ENCODE peak calls at places on chromosomes 5 and 9, in four cellular contexts. T is ELR, U is hippocampal formation, V is SK-N-SH. C is an unnamed sample.

GRCh38 chr5:97096096-97096648 is 46.2 kb downstream of the LIX1 start:
- DNase-seq in T (no peak), U (peak; percentile 8), V (no peak), C (no peak)

GRCh38 chr5:102036927-102037326 is 259.2 kb downstream of the SLCO4C1 start:
- DNase-seq in U (no peak), T (no peak), V (no peak), C (no peak)

GRCh38 chr5:107670028-107670926 is 460 bp downstream of the EFNA5 start:
- DNase-seq in T (peak; percentile 47), V (peak; percentile 73), U (no peak), C (no peak)

GRCh38 chr5:54453091-54453490 is 2.4 kb upstream of the HSPB3 start:
- DNase-seq in V (no peak), U (no peak), T (no peak), C (no peak)

GRCh38 chr9:84642618-84643017 is 26.9 kb upstream of the NTRK2 start:
- DNase-seq in U (no peak), T (no peak), V (no peak), C (no peak)

GRCh38 chr5:139901971-139902370 is 106.4 kb downstream of the PSD2 start:
- DNase-seq in U (no peak), T (no peak), V (no peak), C (no peak)

GRCh38 chr5:40914835-40915234 is 5.5 kb downstream of the C7 start:
- DNase-seq in V (no peak), T (peak; percentile 45), U (no peak), C (no peak)

GRCh38 chr5:73640861-73641320 is 14.9 kb downstream of the ARHGEF28 start:
- DNase-seq in V (no peak), U (no peak), T (peak; percentile 39), C (no peak)

GRCh38 chr5:34627794-34628193 is 28.3 kb upstream of the RAI14 start:
- DNase-seq in T (peak; percentile 90), U (no peak), V (no peak), C (no peak)

GRCh38 chr5:33231214-33231710 is 209.5 kb upstream of the TARS1 start:
- DNase-seq in U (no peak), T (no peak), V (no peak), C (no peak)

GRCh38 chr9:89473762-89474469 is 24.0 kb downstream of the SEMA4D start:
- DNase-seq in V (no peak), T (no peak), U (no peak), C (no peak)

GRCh38 chr9:120412425-120412951 is 167.5 kb downstream of the CDK5RAP2 start:
- DNase-seq in U (no peak), V (no peak), T (no peak), C (no peak)

GRCh38 chr5:41527201-41527779 is 16.9 kb upstream of the PLCXD3 start:
- DNase-seq in T (peak; percentile 82), U (no peak), V (no peak), C (no peak)

GRCh38 chr9:107750741-107751521 is 261.4 kb upstream of the KLF4 start:
- DNase-seq in T (peak; percentile 98), U (peak; percentile 79), V (no peak), C (no peak)

GRCh38 chr9:134495881-134496412 is 145.7 kb upstream of the COL5A1 start:
- DNase-seq in V (no peak), U (no peak), T (no peak), C (no peak)

GRCh38 chr5:124572973-124573372 is 173.5 kb downstream of the ZNF608 start:
- DNase-seq in U (no peak), T (no peak), V (no peak), C (no peak)

GRCh38 chr5:56168066-56168478 is 65.1 kb downstream of the ANKRD55 start:
- DNase-seq in T (peak; percentile 49), U (no peak), V (no peak), C (no peak)

GRCh38 chr9:27212621-27213020 is 84.3 kb downstream of the EQTN start:
- DNase-seq in U (no peak), V (no peak), T (no peak), C (no peak)

GRCh38 chr5:133655966-133656365 is 43.6 kb upstream of the FSTL4 start:
- DNase-seq in T (no peak), U (no peak), V (no peak), C (no peak)

GRCh38 chr9:121720992-121721350 is 69.5 kb downstream of the DAB2IP start:
- DNase-seq in T (peak; percentile 30), V (no peak), U (no peak), C (no peak)

GRCh38 chr5:154059039-154059430 is 20.3 kb downstream of the MFAP3 start:
- DNase-seq in V (no peak), U (no peak), T (no peak), C (peak; percentile 82)

GRCh38 chr5:89199306-89199705 is 316.3 kb upstream of the MEF2C start:
- DNase-seq in U (no peak), V (no peak), T (no peak), C (no peak)

GRCh38 chr9:74083681-74084433 is 413.3 kb upstream of the RORB start:
- DNase-seq in V (no peak), T (no peak), U (no peak), C (no peak)

GRCh38 chr9:135273077-135273476 is 185.6 kb downstream of the OLFM1 start:
- DNase-seq in T (no peak), V (no peak), U (no peak), C (no peak)

GRCh38 chr9:129751841-129752801 is 721 bp downstream of the PTGES start:
- DNase-seq in T (no peak), V (peak; percentile 71), U (no peak), C (no peak)

GRCh38 chr5:55623789-55624188 is 88.3 kb downstream of the SLC38A9 start:
- DNase-seq in T (no peak), V (no peak), U (no peak), C (no peak)

GRCh38 chr5:139314276-139314675 is 20.7 kb downstream of the MATR3 start:
- DNase-seq in T (no peak), U (no peak), V (no peak), C (no peak)

GRCh38 chr9:70873506-70873905 is 247.9 kb downstream of the TRPM3 start:
- DNase-seq in U (no peak), T (no peak), V (no peak), C (no peak)

GRCh38 chr9:95770653-95771131 is 104.8 kb upstream of the ERCC6L2 start:
- DNase-seq in U (no peak), T (no peak), V (peak; percentile 31), C (no peak)

GRCh38 chr9:88593537-88594185 is 58.7 kb downstream of the NXNL2 start:
- DNase-seq in V (peak; percentile 62), U (no peak), T (peak; percentile 81), C (peak; percentile 72)

GRCh38 chr5:168528521-168529360 is at the start of gene FBLL1:
- DNase-seq in T (peak; percentile 24), V (peak; percentile 94), U (no peak), C (no peak)

GRCh38 chr9:81394816-81395215 is 294.5 kb downstream of the TLE1 start:
- DNase-seq in V (peak; percentile 10), T (no peak), U (no peak), C (no peak)

GRCh38 chr5:157912621-157913325 is 53.8 kb upstream of the CLINT1 start:
- DNase-seq in U (no peak), T (no peak), V (no peak), C (no peak)

GRCh38 chr5:1517838-1518237 is 5.9 kb downstream of the LPCAT1 start:
- DNase-seq in U (no peak), V (no peak), T (no peak), C (no peak)

GRCh38 chr9:129613520-129614175 is 7.3 kb downstream of the C9orf50 start:
- DNase-seq in V (peak; percentile 75), U (peak; percentile 81), T (no peak), C (no peak)

GRCh38 chr5:108634251-108634950 is 113.3 kb upstream of the FER start:
- DNase-seq in U (no peak), T (no peak), V (no peak), C (no peak)

GRCh38 chr9:18459958-18460584 is 13.9 kb upstream of the ADAMTSL1 start:
- DNase-seq in V (no peak), T (peak; percentile 99), U (no peak), C (no peak)

GRCh38 chr9:26695010-26695601 is 197.5 kb downstream of the CAAP1 start:
- DNase-seq in V (no peak), T (no peak), U (no peak), C (no peak)

GRCh38 chr5:103668281-103668680 is 105.7 kb upstream of the NUDT12 start:
- DNase-seq in V (no peak), U (no peak), T (no peak), C (no peak)